ENCODE peak calls at places on chromosome 22, in seven cellular contexts. One of them, this sample, is unnamed.

GRCh38 chr22:39658367-39658766 is 87.8 kb downstream of the CACNA1I start:
- DNase-seq in thoracic aorta: no peak
- DNase-seq in GM12865: no peak
- DNase-seq in mucosa of descending colon: no peak
- DNase-seq in pancreas: no peak
- DNase-seq in small intestine: peak; percentile 25
- DNase-seq in K562: no peak
- DNase-seq in this sample: no peak

GRCh38 chr22:27242917-27243589 is 558.5 kb downstream of the MN1 start:
- DNase-seq in mucosa of descending colon: no peak
- DNase-seq in thoracic aorta: no peak
- DNase-seq in GM12865: no peak
- DNase-seq in K562: no peak
- DNase-seq in small intestine: peak; percentile 66
- DNase-seq in pancreas: peak; percentile 81
- DNase-seq in this sample: no peak

GRCh38 chr22:30637701-30638114 is 2.1 kb downstream of the SLC35E4 start:
- DNase-seq in GM12865: no peak
- DNase-seq in pancreas: no peak
- DNase-seq in K562: no peak
- DNase-seq in small intestine: no peak
- DNase-seq in mucosa of descending colon: no peak
- DNase-seq in thoracic aorta: no peak
- DNase-seq in this sample: no peak

GRCh38 chr22:29343313-29343805 is 27.9 kb upstream of the RASL10A start:
- DNase-seq in small intestine: no peak
- DNase-seq in K562: peak; percentile 14
- DNase-seq in GM12865: no peak
- DNase-seq in pancreas: peak; percentile 94
- DNase-seq in mucosa of descending colon: no peak
- DNase-seq in thoracic aorta: no peak
- DNase-seq in this sample: peak; percentile 31

GRCh38 chr22:39282642-39283311 is 36.6 kb downstream of the RPL3 start:
- DNase-seq in K562: peak; percentile 47
- DNase-seq in mucosa of descending colon: no peak
- DNase-seq in GM12865: no peak
- DNase-seq in thoracic aorta: no peak
- DNase-seq in pancreas: no peak
- DNase-seq in small intestine: no peak
- DNase-seq in this sample: no peak

GRCh38 chr22:21628386-21629261 is 1.2 kb downstream of the YDJC start:
- DNase-seq in thoracic aorta: no peak
- DNase-seq in GM12865: no peak
- DNase-seq in mucosa of descending colon: peak; percentile 77
- DNase-seq in K562: peak; percentile 83
- DNase-seq in pancreas: peak; percentile 86
- DNase-seq in small intestine: no peak
- DNase-seq in this sample: no peak

GRCh38 chr22:38731703-38732161 is 24.1 kb downstream of the SUN2 start:
- DNase-seq in pancreas: peak; percentile 59
- DNase-seq in mucosa of descending colon: peak; percentile 39
- DNase-seq in thoracic aorta: no peak
- DNase-seq in K562: no peak
- DNase-seq in small intestine: no peak
- DNase-seq in GM12865: no peak
- DNase-seq in this sample: no peak

GRCh38 chr22:27796829-27797792 is 4.4 kb downstream of the MN1 start:
- DNase-seq in mucosa of descending colon: no peak
- DNase-seq in small intestine: no peak
- DNase-seq in thoracic aorta: no peak
- DNase-seq in pancreas: peak; percentile 77
- DNase-seq in K562: no peak
- DNase-seq in GM12865: no peak
- DNase-seq in this sample: no peak

GRCh38 chr22:37173709-37174108 is 14.3 kb downstream of the C1QTNF6 start:
- DNase-seq in mucosa of descending colon: peak; percentile 32
- DNase-seq in GM12865: no peak
- DNase-seq in small intestine: no peak
- DNase-seq in K562: no peak
- DNase-seq in pancreas: peak; percentile 14
- DNase-seq in thoracic aorta: no peak
- DNase-seq in this sample: no peak

GRCh38 chr22:38243007-38243775 is 29.6 kb downstream of the TMEM184B start:
- DNase-seq in GM12865: no peak
- DNase-seq in K562: no peak
- DNase-seq in pancreas: no peak
- DNase-seq in small intestine: peak; percentile 86
- DNase-seq in thoracic aorta: no peak
- DNase-seq in mucosa of descending colon: peak; percentile 88
- DNase-seq in this sample: no peak

GRCh38 chr22:37476389-37477329 is 9.5 kb downstream of the MFNG start:
- DNase-seq in mucosa of descending colon: no peak
- DNase-seq in thoracic aorta: no peak
- DNase-seq in K562: no peak
- DNase-seq in GM12865: no peak
- DNase-seq in pancreas: no peak
- DNase-seq in small intestine: no peak
- DNase-seq in this sample: no peak

GRCh38 chr22:36998620-36999351 is 20.5 kb downstream of the TST start:
- DNase-seq in small intestine: peak; percentile 63
- DNase-seq in pancreas: no peak
- DNase-seq in GM12865: no peak
- DNase-seq in K562: no peak
- DNase-seq in mucosa of descending colon: no peak
- DNase-seq in thoracic aorta: no peak
- DNase-seq in this sample: no peak

GRCh38 chr22:30298005-30298701 is 8.8 kb upstream of the CASTOR1 start:
- DNase-seq in GM12865: no peak
- DNase-seq in mucosa of descending colon: no peak
- DNase-seq in thoracic aorta: no peak
- DNase-seq in pancreas: no peak
- DNase-seq in small intestine: no peak
- DNase-seq in K562: no peak
- DNase-seq in this sample: no peak

GRCh38 chr22:37951305-37951704 is 2.1 kb downstream of the C22orf23 start:
- DNase-seq in small intestine: no peak
- DNase-seq in K562: peak; percentile 32
- DNase-seq in GM12865: no peak
- DNase-seq in thoracic aorta: no peak
- DNase-seq in mucosa of descending colon: no peak
- DNase-seq in pancreas: no peak
- DNase-seq in this sample: no peak

GRCh38 chr22:21815958-21816357 is 51.5 kb downstream of the MAPK1 start:
- DNase-seq in pancreas: no peak
- DNase-seq in K562: no peak
- DNase-seq in GM12865: no peak
- DNase-seq in mucosa of descending colon: no peak
- DNase-seq in thoracic aorta: no peak
- DNase-seq in small intestine: no peak
- DNase-seq in this sample: no peak

GRCh38 chr22:21070690-21071615 is 25.2 kb downstream of the LRRC74B start:
- DNase-seq in K562: no peak
- DNase-seq in mucosa of descending colon: no peak
- DNase-seq in thoracic aorta: no peak
- DNase-seq in GM12865: no peak
- DNase-seq in pancreas: no peak
- DNase-seq in small intestine: no peak
- DNase-seq in this sample: no peak

GRCh38 chr22:30866811-30867271 is 101.7 kb downstream of the MORC2 start:
- DNase-seq in GM12865: peak; percentile 9
- DNase-seq in mucosa of descending colon: peak; percentile 11
- DNase-seq in small intestine: no peak
- DNase-seq in thoracic aorta: no peak
- DNase-seq in pancreas: no peak
- DNase-seq in K562: peak; percentile 26
- DNase-seq in this sample: no peak

GRCh38 chr22:30868663-30869385 is 99.8 kb downstream of the MORC2 start:
- DNase-seq in mucosa of descending colon: peak; percentile 25
- DNase-seq in pancreas: no peak
- DNase-seq in thoracic aorta: no peak
- DNase-seq in GM12865: no peak
- DNase-seq in K562: no peak
- DNase-seq in small intestine: no peak
- DNase-seq in this sample: no peak

GRCh38 chr22:28903080-28903479 is 19.7 kb downstream of the ZNRF3 start:
- DNase-seq in GM12865: no peak
- DNase-seq in K562: no peak
- DNase-seq in mucosa of descending colon: no peak
- DNase-seq in pancreas: no peak
- DNase-seq in small intestine: peak; percentile 66
- DNase-seq in thoracic aorta: no peak
- DNase-seq in this sample: no peak

GRCh38 chr22:38697055-38697980 is 3.4 kb downstream of the JOSD1 start:
- DNase-seq in thoracic aorta: no peak
- DNase-seq in K562: peak; percentile 39
- DNase-seq in small intestine: peak; percentile 44
- DNase-seq in pancreas: no peak
- DNase-seq in mucosa of descending colon: no peak
- DNase-seq in GM12865: no peak
- DNase-seq in this sample: no peak

GRCh38 chr22:19396561-19396933 is 35.0 kb downstream of the HIRA start:
- DNase-seq in thoracic aorta: no peak
- DNase-seq in small intestine: no peak
- DNase-seq in mucosa of descending colon: no peak
- DNase-seq in K562: peak; percentile 71
- DNase-seq in pancreas: no peak
- DNase-seq in GM12865: no peak
- DNase-seq in this sample: no peak

GRCh38 chr22:19398680-19399079 is 32.9 kb downstream of the HIRA start:
- DNase-seq in mucosa of descending colon: no peak
- DNase-seq in pancreas: no peak
- DNase-seq in small intestine: no peak
- DNase-seq in K562: no peak
- DNase-seq in GM12865: no peak
- DNase-seq in thoracic aorta: no peak
- DNase-seq in this sample: no peak

GRCh38 chr22:19398206-19398605 is 33.3 kb downstream of the HIRA start:
- DNase-seq in GM12865: no peak
- DNase-seq in small intestine: no peak
- DNase-seq in K562: no peak
- DNase-seq in thoracic aorta: no peak
- DNase-seq in mucosa of descending colon: no peak
- DNase-seq in pancreas: no peak
- DNase-seq in this sample: no peak

GRCh38 chr22:19396934-19397728 is 34.4 kb downstream of the HIRA start:
- DNase-seq in GM12865: no peak
- DNase-seq in mucosa of descending colon: no peak
- DNase-seq in K562: peak; percentile 100
- DNase-seq in thoracic aorta: no peak
- DNase-seq in small intestine: no peak
- DNase-seq in pancreas: no peak
- DNase-seq in this sample: no peak

GRCh38 chr22:19397729-19398094 is 33.8 kb downstream of the HIRA start:
- DNase-seq in thoracic aorta: no peak
- DNase-seq in GM12865: no peak
- DNase-seq in small intestine: no peak
- DNase-seq in K562: peak; percentile 76
- DNase-seq in mucosa of descending colon: no peak
- DNase-seq in pancreas: no peak
- DNase-seq in this sample: peak; percentile 4
- H3K4me3 ChIP-seq in thoracic aorta: no peak overlapping the region
- H3K4me3 ChIP-seq in GM12865: no peak overlapping the region
- H3K4me3 ChIP-seq in small intestine: no peak overlapping the region
- H3K4me3 ChIP-seq in K562: no peak overlapping the region
- H3K4me3 ChIP-seq in mucosa of descending colon: no peak overlapping the region
- H3K4me3 ChIP-seq in pancreas: no peak overlapping the region
- H3K4me3 ChIP-seq in this sample: no peak overlapping the region

GRCh38 chr22:24954114-24954463 is 1.6 kb downstream of the KIAA1671 start:
- DNase-seq in K562: no peak
- DNase-seq in pancreas: no peak
- DNase-seq in GM12865: no peak
- DNase-seq in thoracic aorta: no peak
- DNase-seq in mucosa of descending colon: no peak
- DNase-seq in small intestine: peak; percentile 38
- DNase-seq in this sample: no peak
- H3K4me3 ChIP-seq in K562: no peak overlapping the region
- H3K4me3 ChIP-seq in pancreas: peak overlapping the region; percentile 68
- H3K4me3 ChIP-seq in GM12865: no peak overlapping the region
- H3K4me3 ChIP-seq in thoracic aorta: peak overlapping the region; percentile 80
- H3K4me3 ChIP-seq in mucosa of descending colon: peak overlapping the region; percentile 37
- H3K4me3 ChIP-seq in small intestine: peak overlapping the region; percentile 78
- H3K4me3 ChIP-seq in this sample: no peak overlapping the region

GRCh38 chr22:35940166-35940565 is 88.5 kb downstream of the RBFOX2 start:
- DNase-seq in mucosa of descending colon: no peak
- DNase-seq in small intestine: no peak
- DNase-seq in GM12865: no peak
- DNase-seq in thoracic aorta: no peak
- DNase-seq in K562: no peak
- DNase-seq in pancreas: no peak
- DNase-seq in this sample: no peak

DNA sequence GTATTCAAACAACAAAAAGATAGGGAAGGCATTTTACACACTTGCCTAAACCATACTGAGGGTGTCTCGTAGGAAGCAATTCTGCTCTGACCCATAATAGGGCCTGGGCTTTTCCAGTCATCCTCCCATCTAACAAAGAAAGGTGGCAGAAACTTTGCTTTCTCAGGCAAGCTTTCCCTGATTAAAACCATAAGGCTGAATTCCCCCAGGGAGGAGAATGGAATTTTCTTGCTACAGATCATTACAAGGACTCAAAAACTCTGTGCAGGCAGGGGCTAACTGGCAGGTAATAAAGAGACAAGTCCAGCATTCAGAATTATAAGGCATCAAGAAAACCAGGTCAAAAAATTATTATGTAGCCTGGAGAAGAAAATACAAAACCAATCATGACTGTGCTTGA is 90.4 kb downstream of the RBFOX2 start:
- DNase-seq in small intestine: no peak
- DNase-seq in K562: no peak
- DNase-seq in pancreas: no peak
- DNase-seq in mucosa of descending colon: no peak
- DNase-seq in thoracic aorta: no peak
- DNase-seq in GM12865: no peak
- DNase-seq in this sample: no peak
- H3K4me3 ChIP-seq in small intestine: no peak overlapping the region
- H3K4me3 ChIP-seq in K562: no peak overlapping the region
- H3K4me3 ChIP-seq in pancreas: no peak overlapping the region
- H3K4me3 ChIP-seq in mucosa of descending colon: no peak overlapping the region
- H3K4me3 ChIP-seq in thoracic aorta: no peak overlapping the region
- H3K4me3 ChIP-seq in GM12865: no peak overlapping the region
- H3K4me3 ChIP-seq in this sample: no peak overlapping the region

DNA sequence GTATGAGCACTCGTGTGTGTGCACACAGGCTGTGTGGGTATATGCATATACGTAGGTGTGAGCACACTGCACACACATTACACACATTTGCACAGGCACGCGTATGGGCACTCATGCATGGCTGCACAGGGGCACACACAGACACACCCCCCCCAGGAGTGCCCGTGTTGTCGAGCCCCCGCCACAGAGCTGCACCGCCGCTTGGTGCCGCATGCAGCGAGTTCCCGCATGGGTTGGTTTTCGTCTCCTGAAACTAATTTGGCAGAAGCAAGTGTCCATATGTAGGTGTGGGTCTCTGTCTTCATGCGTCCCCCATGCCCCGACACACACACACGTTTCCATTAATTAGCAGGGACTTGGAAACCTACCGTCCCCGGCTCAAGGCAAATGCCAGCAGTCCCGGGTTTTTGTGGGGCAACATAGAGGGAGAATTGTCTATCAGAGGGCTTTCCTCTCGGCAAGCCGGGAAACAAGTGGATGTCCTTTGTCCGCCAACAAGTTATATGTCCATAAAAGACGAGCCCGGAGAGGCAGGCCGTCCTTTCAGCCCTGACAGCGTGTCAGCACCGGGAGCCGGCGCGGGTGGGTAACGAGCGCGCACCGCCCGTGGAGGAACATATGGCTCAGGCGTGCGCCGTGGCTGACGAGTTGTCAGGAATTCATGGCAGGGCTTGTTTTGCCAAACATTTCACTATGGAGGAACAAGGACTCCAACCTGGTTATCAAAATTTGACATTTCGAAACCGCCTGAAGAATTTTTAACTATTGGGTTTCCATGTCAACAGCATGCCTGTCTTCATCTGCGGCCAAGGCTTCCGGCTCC is 1291.6 kb downstream of the BRD1 start:
- DNase-seq in mucosa of descending colon: no peak
- DNase-seq in pancreas: no peak
- DNase-seq in small intestine: no peak
- DNase-seq in K562: no peak
- DNase-seq in GM12865: no peak
- DNase-seq in thoracic aorta: no peak
- DNase-seq in this sample: no peak
- H3K4me3 ChIP-seq in mucosa of descending colon: no peak overlapping the region
- H3K4me3 ChIP-seq in pancreas: no peak overlapping the region
- H3K4me3 ChIP-seq in small intestine: no peak overlapping the region
- H3K4me3 ChIP-seq in K562: no peak overlapping the region
- H3K4me3 ChIP-seq in GM12865: no peak overlapping the region
- H3K4me3 ChIP-seq in thoracic aorta: peak overlapping the region; percentile 8
- H3K4me3 ChIP-seq in this sample: no peak overlapping the region